ENCODE peak calls at places on chromosome 15, in four cellular contexts. One of them, this sample, is unnamed.

GRCh38 chr15:96321422-96322391 is 8.8 kb upstream of the NR2F2 start:
- DNase-seq in mucosa of gallbladder: no peak
- DNase-seq in NCI-H1048: no peak
- DNase-seq in ovary: peak
- DNase-seq in this sample: no peak

GRCh38 chr15:84937144-84937543 is 44.5 kb upstream of the PDE8A start:
- DNase-seq in mucosa of gallbladder: no peak
- DNase-seq in NCI-H1048: no peak
- DNase-seq in ovary: no peak
- DNase-seq in this sample: peak

GRCh38 chr15:25438601-25439455 is at the start of gene UBE3A:
- DNase-seq in ovary: peak
- DNase-seq in mucosa of gallbladder: peak
- DNase-seq in NCI-H1048: peak
- DNase-seq in this sample: peak

GRCh38 chr15:76222159-76222558 is 89.1 kb downstream of the ETFA start:
- DNase-seq in ovary: no peak
- DNase-seq in NCI-H1048: no peak
- DNase-seq in mucosa of gallbladder: no peak
- DNase-seq in this sample: no peak

GRCh38 chr15:80925597-80926059 is 64.0 kb downstream of the MESD start:
- DNase-seq in mucosa of gallbladder: no peak
- DNase-seq in NCI-H1048: no peak
- DNase-seq in ovary: peak
- DNase-seq in this sample: no peak

GRCh38 chr15:57680021-57680420 is 26.5 kb upstream of the POLR2M start:
- DNase-seq in NCI-H1048: no peak
- DNase-seq in mucosa of gallbladder: no peak
- DNase-seq in ovary: no peak
- DNase-seq in this sample: no peak

GRCh38 chr15:42012241-42012640 is 8.6 kb downstream of the PLA2G4E start:
- DNase-seq in mucosa of gallbladder: peak
- DNase-seq in ovary: no peak
- DNase-seq in NCI-H1048: no peak
- DNase-seq in this sample: no peak

GRCh38 chr15:65970937-65971740 is 101.8 kb downstream of the RAB11A start:
- DNase-seq in ovary: no peak
- DNase-seq in mucosa of gallbladder: no peak
- DNase-seq in NCI-H1048: no peak
- DNase-seq in this sample: no peak

GRCh38 chr15:56472278-56472677 is 7.3 kb upstream of the MNS1 start:
- DNase-seq in NCI-H1048: no peak
- DNase-seq in ovary: no peak
- DNase-seq in mucosa of gallbladder: no peak
- DNase-seq in this sample: no peak

GRCh38 chr15:71573599-71573998 is 236.8 kb upstream of the NR2E3 start:
- DNase-seq in mucosa of gallbladder: no peak
- DNase-seq in ovary: no peak
- DNase-seq in NCI-H1048: no peak
- DNase-seq in this sample: no peak

GRCh38 chr15:70447927-70448698 is 315.2 kb downstream of the UACA start:
- DNase-seq in ovary: no peak
- DNase-seq in NCI-H1048: no peak
- DNase-seq in mucosa of gallbladder: peak
- DNase-seq in this sample: peak

GRCh38 chr15:101206173-101206572 is 45.7 kb downstream of the CHSY1 start:
- DNase-seq in NCI-H1048: no peak
- DNase-seq in ovary: no peak
- DNase-seq in mucosa of gallbladder: no peak
- DNase-seq in this sample: peak

GRCh38 chr15:91520848-91521247 is 332.7 kb upstream of the SLCO3A1 start:
- DNase-seq in ovary: no peak
- DNase-seq in mucosa of gallbladder: no peak
- DNase-seq in NCI-H1048: no peak
- DNase-seq in this sample: no peak

GRCh38 chr15:38593523-38593922 is 28.9 kb upstream of the RASGRP1 start:
- DNase-seq in NCI-H1048: no peak
- DNase-seq in ovary: no peak
- DNase-seq in mucosa of gallbladder: no peak
- DNase-seq in this sample: no peak

GRCh38 chr15:36911322-36911944 is 188.9 kb downstream of the MEIS2 start:
- DNase-seq in mucosa of gallbladder: no peak
- DNase-seq in ovary: no peak
- DNase-seq in NCI-H1048: no peak
- DNase-seq in this sample: peak

GRCh38 chr15:96237002-96237401 is 93.5 kb upstream of the NR2F2 start:
- DNase-seq in mucosa of gallbladder: no peak
- DNase-seq in ovary: no peak
- DNase-seq in NCI-H1048: no peak
- DNase-seq in this sample: no peak

GRCh38 chr15:95929232-95929846 is 401.2 kb upstream of the NR2F2 start:
- DNase-seq in NCI-H1048: no peak
- DNase-seq in mucosa of gallbladder: no peak
- DNase-seq in ovary: no peak
- DNase-seq in this sample: peak

GRCh38 chr15:60326824-60327654 is 70.7 kb downstream of the ANXA2 start:
- DNase-seq in NCI-H1048: peak
- DNase-seq in mucosa of gallbladder: peak
- DNase-seq in ovary: no peak
- DNase-seq in this sample: peak

GRCh38 chr15:75456710-75457109 is 5.2 kb upstream of the SIN3A start:
- DNase-seq in mucosa of gallbladder: no peak
- DNase-seq in NCI-H1048: no peak
- DNase-seq in ovary: no peak
- DNase-seq in this sample: peak

GRCh38 chr15:79916424-79916823 is 19.6 kb upstream of the MTHFS start:
- DNase-seq in ovary: no peak
- DNase-seq in mucosa of gallbladder: no peak
- DNase-seq in NCI-H1048: no peak
- DNase-seq in this sample: no peak

This sample was measured in NB4.